ENCODE peak calls at places on chromosomes 4 and X, in eight cellular contexts. H is epithelial cell of esophagus, A is lung, R is right lobe of liver, G is K562, N is NB4, W is endothelial cell, Q is cardiac fibroblast. C is an unnamed sample.

GRCh38 chr4:26081795-26082498 is 167.9 kb downstream of the SMIM20 start:
- DNase-seq in H (peak; percentile 75), A (no peak), R (no peak), G (peak; percentile 54), N (peak; percentile 78), W (no peak), Q (peak; percentile 62), C (no peak)

GRCh38 chr4:170875868-170876267 is 786.1 kb upstream of the AADAT start:
- DNase-seq in H (peak; percentile 13), A (no peak), R (no peak), G (no peak), N (peak; percentile 25), W (no peak), Q (no peak), C (no peak)

GRCh38 chr4:147019061-147019460 is 73.4 kb upstream of the TTC29 start:
- DNase-seq in H (peak; percentile 71), A (peak; percentile 62), R (peak; percentile 62), G (peak; percentile 57), N (peak; percentile 48), W (peak; percentile 68), Q (peak; percentile 79), C (no peak)

GRCh38 chr4:132587626-132588025 is 561.5 kb upstream of the PCDH10 start:
- DNase-seq in H (peak; percentile 19), A (no peak), R (no peak), G (no peak), N (no peak), W (no peak), Q (peak; percentile 38), C (no peak)

GRCh38 chrX:40671126-40671525 is 23.8 kb upstream of the CXorf38 start:
- DNase-seq in H (no peak), A (no peak), R (peak; percentile 51), G (no peak), N (no peak), W (no peak), Q (peak; percentile 9), C (no peak)

GRCh38 chr4:64518600-64518999 is 109.3 kb upstream of the TECRL start:
- DNase-seq in H (no peak), A (no peak), R (no peak), G (no peak), N (no peak), W (no peak), Q (no peak), C (no peak)

GRCh38 chrX:93673869-93674271 is at the start of gene FAM133A:
- DNase-seq in H (peak; percentile 3), A (no peak), R (no peak), G (no peak), N (no peak), W (no peak), Q (peak; percentile 15), C (no peak)

GRCh38 chr4:20370284-20370683 is 118.6 kb downstream of the SLIT2 start:
- DNase-seq in H (no peak), A (no peak), R (no peak), G (no peak), N (no peak), W (no peak), Q (peak; percentile 43), C (no peak)

GRCh38 chr4:182944484-182945227 is 27.5 kb upstream of the DCTD start:
- DNase-seq in H (no peak), A (no peak), R (no peak), G (no peak), N (no peak), W (no peak), Q (no peak), C (no peak)

GRCh38 chr4:159129822-159130550 is 27.1 kb downstream of the RAPGEF2 start:
- DNase-seq in H (no peak), A (no peak), R (no peak), G (no peak), N (no peak), W (no peak), Q (no peak), C (no peak)

GRCh38 chr4:156672924-156673323 is 298.7 kb downstream of the PDGFC start:
- DNase-seq in H (peak; percentile 46), A (no peak), R (no peak), G (no peak), N (no peak), W (no peak), Q (peak; percentile 7), C (no peak)

GRCh38 chr4:90857081-90857820 is 730.1 kb downstream of the CCSER1 start:
- DNase-seq in H (no peak), A (no peak), R (no peak), G (no peak), N (no peak), W (no peak), Q (no peak), C (no peak)

GRCh38 chrX:40148439-40149285 is 50.9 kb upstream of the BCOR start:
- DNase-seq in H (no peak), A (no peak), R (no peak), G (peak; percentile 49), N (peak; percentile 90), W (peak; percentile 43), Q (no peak), C (no peak)

GRCh38 chrX:129523076-129524055 is at the start of gene SMARCA1:
- DNase-seq in H (peak; percentile 5), A (peak; percentile 34), R (peak; percentile 63), G (peak; percentile 20), N (no peak), W (peak; percentile 40), Q (peak; percentile 76), C (peak; percentile 86)

GRCh38 chr4:140884431-140885058 is 128.4 kb upstream of the TBC1D9 start:
- DNase-seq in H (peak; percentile 76), A (peak; percentile 44), R (peak; percentile 50), G (peak; percentile 29), N (peak; percentile 66), W (peak; percentile 58), Q (peak; percentile 87), C (no peak)

GRCh38 chrX:93874554-93874953 is 200.5 kb downstream of the FAM133A start:
- DNase-seq in H (peak; percentile 19), A (no peak), R (no peak), G (peak; percentile 3), N (peak; percentile 31), W (peak; percentile 46), Q (peak; percentile 2), C (no peak)

GRCh38 chrX:31280580-31280979 is 208.7 kb upstream of the FTHL17 start:
- DNase-seq in H (no peak), A (no peak), R (no peak), G (no peak), N (no peak), W (no peak), Q (no peak), C (no peak)

GRCh38 chrX:31279359-31279758 is 207.5 kb upstream of the FTHL17 start:
- DNase-seq in H (peak; percentile 90), A (no peak), R (no peak), G (peak; percentile 10), N (peak; percentile 6), W (no peak), Q (peak; percentile 41), C (no peak)
- TF ChIP-seq CTCF in H (peak; percentile 60), A (no peak), R (peak; percentile 40), G (peak; percentile 40), N (no peak), W (no peak), Q (peak; percentile 44), C (peak; percentile 31)

GRCh38 chr4:98929341-98930267 is 671 bp upstream of the EIF4E start:
- DNase-seq in H (peak; percentile 98), A (peak; percentile 65), R (peak; percentile 56), G (peak; percentile 54), N (peak; percentile 81), W (peak; percentile 16), Q (peak; percentile 88), C (no peak)

GRCh38 chr4:98930311-98930865 is 1.5 kb upstream of the EIF4E start:
- DNase-seq in H (peak; percentile 60), A (no peak), R (no peak), G (no peak), N (peak; percentile 12), W (no peak), Q (no peak), C (no peak)

GRCh38 chr4:98932539-98932938 is 3.6 kb upstream of the EIF4E start:
- DNase-seq in H (peak; percentile 80), A (no peak), R (no peak), G (no peak), N (peak; percentile 36), W (no peak), Q (peak; percentile 21), C (no peak)

GRCh38 chr4:98928131-98928504 is 815 bp downstream of the EIF4E start:
- DNase-seq in H (peak; percentile 89), A (peak; percentile 57), R (peak; percentile 70), G (peak; percentile 51), N (peak; percentile 90), W (peak; percentile 68), Q (peak; percentile 78), C (peak; percentile 86)

GRCh38 chr4:98928505-98929340 is at the start of gene EIF4E:
- DNase-seq in H (peak; percentile 99), A (peak; percentile 98), R (peak; percentile 98), G (peak; percentile 94), N (peak; percentile 98), W (peak; percentile 89), Q (peak; percentile 99), C (peak; percentile 98)
- TF ChIP-seq CTCF in H (no peak), A (no peak), R (no peak), G (peak; percentile 28), N (no peak), W (no peak), Q (peak; percentile 10), C (peak; percentile 23)

DNA sequence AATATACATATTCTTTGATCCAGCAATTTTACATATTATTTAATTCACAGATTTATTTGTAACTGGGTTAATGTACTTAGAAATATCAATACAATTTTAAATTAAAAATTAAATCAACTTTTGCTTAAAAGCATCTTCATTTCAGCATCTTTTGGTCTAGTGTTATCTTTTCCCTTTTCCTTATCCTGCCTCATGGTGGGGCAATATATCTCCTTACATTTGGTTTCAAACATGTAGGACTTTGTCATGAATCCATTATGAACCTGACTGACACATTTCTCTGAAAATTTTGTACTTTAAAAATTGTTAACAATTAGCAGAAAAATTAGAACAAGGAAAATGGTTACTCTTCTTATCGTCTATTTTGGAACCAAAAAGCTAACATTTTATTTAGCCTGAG is 42.8 kb upstream of the ANK2 start:
- DNase-seq in H (no peak), A (no peak), R (no peak), G (no peak), N (no peak), W (no peak), Q (no peak), C (no peak)
- TF ChIP-seq CTCF in H (no peak), A (no peak), R (no peak), G (no peak), N (no peak), W (no peak), Q (no peak), C (no peak)

GRCh38 chrX:43469391-43470054 is 186.6 kb upstream of the MAOA start:
- DNase-seq in H (peak; percentile 7), A (no peak), R (no peak), G (no peak), N (no peak), W (no peak), Q (no peak), C (no peak)

GRCh38 chrX:43474321-43474720 is 181.8 kb upstream of the MAOA start:
- DNase-seq in H (peak; percentile 62), A (no peak), R (no peak), G (no peak), N (no peak), W (no peak), Q (no peak), C (no peak)
- TF ChIP-seq CTCF in H (no peak), A (no peak), R (no peak), G (no peak), N (no peak), W (no peak), Q (no peak), C (no peak)

C was measured in osteocyte.